ENCODE peak calls at places on chromosomes 2 and 18, in seven cellular contexts. Q is HEK293T, R is activated gamma-delta T cell treated with Interleukin-2 at 50 U/mL for 16 hours, Z is adrenal gland, G is NCI-H2029 treated with DMSO at 0.1 percent for 48 hours, X is mesothelial cell of epicardium, M is RCC 7860. I is an unnamed sample.

GRCh38 chr2:75010571-75010970 is 52.1 kb downstream of the POLE4 start:
- DNase-seq in Q (no peak), R (no peak), Z (no peak), G (no peak), X (no peak), M (no peak), I (no peak)

GRCh38 chr2:179936654-179937053 is 70.4 kb downstream of the CWC22 start:
- DNase-seq in Q (peak), R (no peak), Z (peak), G (no peak), X (no peak), M (no peak), I (no peak)

GRCh38 chr2:230910546-230911135 is 14.4 kb downstream of the GPR55 start:
- DNase-seq in Q (no peak), R (no peak), Z (no peak), G (no peak), X (no peak), M (no peak), I (no peak)

GRCh38 chr2:60297296-60298010 is 256.0 kb downstream of the BCL11A start:
- DNase-seq in Q (no peak), R (no peak), Z (no peak), G (no peak), X (no peak), M (no peak), I (no peak)

GRCh38 chr18:21110667-21111350 is 804 bp downstream of the ROCK1 start:
- DNase-seq in Q (peak), R (peak), Z (peak), G (no peak), X (peak), M (no peak), I (peak)

GRCh38 chr2:45647986-45648520 is 3.4 kb upstream of the PRKCE start:
- DNase-seq in Q (no peak), R (no peak), Z (no peak), G (no peak), X (no peak), M (no peak), I (no peak)

GRCh38 chr2:18062892-18063291 is 184.4 kb downstream of the KCNS3 start:
- DNase-seq in Q (no peak), R (no peak), Z (no peak), G (no peak), X (no peak), M (no peak), I (no peak)

GRCh38 chr2:175690113-175690716 is 311.9 kb downstream of the LNPK start:
- DNase-seq in Q (peak), R (no peak), Z (peak), G (peak), X (no peak), M (peak), I (peak)

I was measured in putamen.